ENCODE peak calls at places on chromosomes 1 and 21, in nine cellular contexts. E is AML-193, O is adipocyte, X is Daoy, M is Peyer's patch, V is erythroblast, F is LoVo, W is HFFc6, Y is heart left ventricle. Z is an unnamed sample.

GRCh38 chr1:243731301-243731891 is 118.6 kb downstream of the AKT3 start:
- DNase-seq in E (peak), O (no peak), X (no peak), M (no peak), V (no peak), F (no peak), W (no peak), Y (no peak), Z (peak)

GRCh38 chr1:64001038-64001437 is 202.4 kb upstream of the UBE2U start:
- DNase-seq in E (no peak), O (no peak), X (peak), M (no peak), V (no peak), F (no peak), W (no peak), Y (no peak), Z (no peak)

GRCh38 chr21:23003951-23004350 is 2005.7 kb downstream of the NCAM2 start:
- DNase-seq in E (no peak), O (no peak), X (no peak), M (no peak), V (no peak), F (no peak), W (no peak), Y (no peak), Z (no peak)

GRCh38 chr1:64476251-64476952 is 6.5 kb downstream of the CACHD1 start:
- DNase-seq in E (no peak), O (peak), X (peak), M (no peak), V (no peak), F (no peak), W (peak), Y (no peak), Z (peak)

GRCh38 chr1:228274452-228275153 is 66.8 kb downstream of the OBSCN start:
- DNase-seq in E (no peak), O (no peak), X (no peak), M (no peak), V (no peak), F (no peak), W (no peak), Y (no peak), Z (no peak)

GRCh38 chr21:45287438-45288391 is at the start of gene POFUT2:
- DNase-seq in E (peak), O (peak), X (peak), M (peak), V (peak), F (peak), W (peak), Y (peak), Z (peak)

GRCh38 chr1:30864681-30865080 is 43.9 kb downstream of the SDC3 start:
- DNase-seq in E (no peak), O (no peak), X (no peak), M (no peak), V (no peak), F (no peak), W (no peak), Y (peak), Z (no peak)

GRCh38 chr1:32044246-32044645 is 28.5 kb upstream of the TMEM39B start:
- DNase-seq in E (no peak), O (no peak), X (no peak), M (no peak), V (no peak), F (no peak), W (no peak), Y (no peak), Z (no peak)

GRCh38 chr1:15088146-15089025 is 65.2 kb upstream of the TMEM51 start:
- DNase-seq in E (no peak), O (no peak), X (no peak), M (no peak), V (no peak), F (no peak), W (no peak), Y (peak), Z (peak)

GRCh38 chr1:218478336-218478735 is 133.2 kb downstream of the TGFB2 start:
- DNase-seq in E (no peak), O (no peak), X (no peak), M (no peak), V (no peak), F (no peak), W (no peak), Y (no peak), Z (peak)

GRCh38 chr1:87327362-87328120 is 1.1 kb upstream of the LMO4 start:
- DNase-seq in E (no peak), O (peak), X (no peak), M (no peak), V (no peak), F (peak), W (no peak), Y (no peak), Z (no peak)

GRCh38 chr1:30286984-30287839 is 436.2 kb downstream of the MATN1 start:
- DNase-seq in E (no peak), O (no peak), X (no peak), M (no peak), V (no peak), F (no peak), W (no peak), Y (no peak), Z (no peak)

GRCh38 chr1:225480825-225481434 is 53.1 kb upstream of the LBR start:
- DNase-seq in E (peak), O (peak), X (peak), M (peak), V (peak), F (peak), W (peak), Y (no peak), Z (peak)

GRCh38 chr1:198741744-198742143 is 102.9 kb downstream of the PTPRC start:
- DNase-seq in E (no peak), O (peak), X (peak), M (no peak), V (no peak), F (no peak), W (no peak), Y (peak), Z (peak)

GRCh38 chr1:56045062-56045461 is 534.3 kb downstream of the PLPP3 start:
- DNase-seq in E (no peak), O (no peak), X (no peak), M (no peak), V (no peak), F (no peak), W (no peak), Y (no peak), Z (no peak)

GRCh38 chr1:71850515-71850914 is 431.8 kb downstream of the NEGR1 start:
- DNase-seq in E (no peak), O (peak), X (no peak), M (no peak), V (no peak), F (no peak), W (no peak), Y (no peak), Z (no peak)